ENCODE peak calls at places on chromosomes 6 and 20, in nine cellular contexts. O is PC-3, U is cardiac muscle cell, N is esophagus squamous epithelium, E is HCT116, Y is psoas muscle, G is B cell, C is WTC11, X is ovary. R is an unnamed sample.

GRCh38 chr6:152463183-152463582 is 174.0 kb downstream of the SYNE1 start:
- DNase-seq in O (no peak), U (no peak), N (no peak), E (no peak), Y (no peak), G (no peak), C (no peak), X (no peak), R (no peak)

GRCh38 chr20:44959082-44959895 is 908 bp downstream of the TOMM34 start:
- DNase-seq in O (peak; percentile 94), U (peak; percentile 30), N (no peak), E (no peak), Y (no peak), G (no peak), C (no peak), X (no peak), R (peak; percentile 56)

GRCh38 chr6:122733259-122733658 is 46.3 kb upstream of the FABP7 start:
- DNase-seq in O (no peak), U (no peak), N (no peak), E (no peak), Y (no peak), G (no peak), C (no peak), X (no peak), R (no peak)

GRCh38 chr6:42762338-42762929 is 16.5 kb upstream of the TBCC start:
- DNase-seq in O (no peak), U (no peak), N (no peak), E (no peak), Y (no peak), G (no peak), C (no peak), X (no peak), R (no peak)

GRCh38 chr6:167707686-167708500 is 118.8 kb upstream of the AFDN start:
- DNase-seq in O (no peak), U (no peak), N (no peak), E (no peak), Y (no peak), G (no peak), C (no peak), X (no peak), R (no peak)

GRCh38 chr6:138162947-138163569 is 1.3 kb downstream of the ARFGEF3 start:
- DNase-seq in O (no peak), U (no peak), N (no peak), E (no peak), Y (no peak), G (no peak), C (no peak), X (no peak), R (no peak)

GRCh38 chr20:54557836-54558590 is 82.6 kb downstream of the DOK5 start:
- DNase-seq in O (no peak), U (no peak), N (no peak), E (no peak), Y (no peak), G (no peak), C (no peak), X (no peak), R (no peak)

GRCh38 chr6:53089948-53090347 is 24.7 kb downstream of the FBXO9 start:
- DNase-seq in O (no peak), U (no peak), N (no peak), E (no peak), Y (no peak), G (no peak), C (no peak), X (no peak), R (no peak)

GRCh38 chr6:90169328-90169886 is 127.2 kb downstream of the BACH2 start:
- DNase-seq in O (no peak), U (peak; percentile 36), N (no peak), E (no peak), Y (no peak), G (no peak), C (no peak), X (no peak), R (no peak)

GRCh38 chr6:112251170-112251945 is 3.0 kb downstream of the LAMA4 start:
- DNase-seq in O (no peak), U (no peak), N (no peak), E (no peak), Y (peak; percentile 73), G (no peak), C (no peak), X (peak; percentile 36), R (no peak)

GRCh38 chr6:11921017-11921438 is 91.1 kb upstream of the HIVEP1 start:
- DNase-seq in O (peak; percentile 90), U (peak; percentile 27), N (no peak), E (peak; percentile 8), Y (peak; percentile 69), G (no peak), C (no peak), X (no peak), R (no peak)

GRCh38 chr20:44447827-44448419 is 27.8 kb upstream of the TTPAL start:
- DNase-seq in O (no peak), U (no peak), N (no peak), E (no peak), Y (no peak), G (no peak), C (no peak), X (no peak), R (no peak)

GRCh38 chr6:79230149-79230548 is 4.3 kb downstream of the HMGN3 start:
- DNase-seq in O (peak; percentile 66), U (no peak), N (no peak), E (no peak), Y (no peak), G (no peak), C (no peak), X (no peak), R (no peak)

GRCh38 chr6:79231101-79231500 is 3.4 kb downstream of the HMGN3 start:
- DNase-seq in O (no peak), U (no peak), N (no peak), E (no peak), Y (no peak), G (no peak), C (no peak), X (no peak), R (no peak)

GRCh38 chr6:79233611-79234149 is 802 bp downstream of the HMGN3 start:
- DNase-seq in O (peak; percentile 74), U (peak; percentile 94), N (peak; percentile 54), E (peak; percentile 77), Y (peak; percentile 95), G (peak; percentile 60), C (peak; percentile 84), X (peak; percentile 82), R (peak; percentile 66)

GRCh38 chr6:79232696-79233462 is 1.6 kb downstream of the HMGN3 start:
- DNase-seq in O (no peak), U (no peak), N (no peak), E (no peak), Y (no peak), G (no peak), C (no peak), X (no peak), R (no peak)

GRCh38 chr6:79234150-79235022 is at the start of gene HMGN3:
- DNase-seq in O (peak; percentile 91), U (peak; percentile 97), N (peak; percentile 79), E (peak; percentile 87), Y (peak; percentile 97), G (peak; percentile 94), C (peak; percentile 92), X (peak; percentile 94), R (peak; percentile 91)
- TF ChIP-seq CTCF in O (no peak), U (peak; percentile 17), N (peak; percentile 4), E (no peak), Y (peak; percentile 22), G (no peak), C (no peak), X (no peak), R (no peak)

DNA sequence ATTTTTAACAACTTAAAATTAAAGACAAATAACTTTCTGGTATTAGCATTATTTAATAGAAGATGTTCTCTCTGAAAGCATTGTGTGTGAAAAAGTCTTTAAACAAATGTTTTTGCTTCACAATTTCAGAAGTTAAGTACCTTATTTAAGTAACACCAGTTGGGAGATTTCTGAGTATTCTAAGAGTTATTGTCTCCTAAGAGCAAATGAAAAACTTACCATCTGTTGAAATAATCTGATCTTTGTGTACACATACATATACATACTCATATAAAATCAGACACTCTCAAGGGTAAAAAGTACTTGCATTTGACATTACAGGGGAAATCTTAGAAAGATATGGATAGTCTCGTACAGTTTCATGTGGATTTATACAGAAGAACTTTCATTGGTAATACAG is 2.4 kb downstream of the BTBD3 start:
- DNase-seq in O (no peak), U (no peak), N (no peak), E (no peak), Y (no peak), G (no peak), C (no peak), X (no peak), R (no peak)
- TF ChIP-seq CTCF in O (no peak), U (no peak), N (no peak), E (no peak), Y (no peak), G (no peak), C (no peak), X (no peak), R (no peak)

DNA sequence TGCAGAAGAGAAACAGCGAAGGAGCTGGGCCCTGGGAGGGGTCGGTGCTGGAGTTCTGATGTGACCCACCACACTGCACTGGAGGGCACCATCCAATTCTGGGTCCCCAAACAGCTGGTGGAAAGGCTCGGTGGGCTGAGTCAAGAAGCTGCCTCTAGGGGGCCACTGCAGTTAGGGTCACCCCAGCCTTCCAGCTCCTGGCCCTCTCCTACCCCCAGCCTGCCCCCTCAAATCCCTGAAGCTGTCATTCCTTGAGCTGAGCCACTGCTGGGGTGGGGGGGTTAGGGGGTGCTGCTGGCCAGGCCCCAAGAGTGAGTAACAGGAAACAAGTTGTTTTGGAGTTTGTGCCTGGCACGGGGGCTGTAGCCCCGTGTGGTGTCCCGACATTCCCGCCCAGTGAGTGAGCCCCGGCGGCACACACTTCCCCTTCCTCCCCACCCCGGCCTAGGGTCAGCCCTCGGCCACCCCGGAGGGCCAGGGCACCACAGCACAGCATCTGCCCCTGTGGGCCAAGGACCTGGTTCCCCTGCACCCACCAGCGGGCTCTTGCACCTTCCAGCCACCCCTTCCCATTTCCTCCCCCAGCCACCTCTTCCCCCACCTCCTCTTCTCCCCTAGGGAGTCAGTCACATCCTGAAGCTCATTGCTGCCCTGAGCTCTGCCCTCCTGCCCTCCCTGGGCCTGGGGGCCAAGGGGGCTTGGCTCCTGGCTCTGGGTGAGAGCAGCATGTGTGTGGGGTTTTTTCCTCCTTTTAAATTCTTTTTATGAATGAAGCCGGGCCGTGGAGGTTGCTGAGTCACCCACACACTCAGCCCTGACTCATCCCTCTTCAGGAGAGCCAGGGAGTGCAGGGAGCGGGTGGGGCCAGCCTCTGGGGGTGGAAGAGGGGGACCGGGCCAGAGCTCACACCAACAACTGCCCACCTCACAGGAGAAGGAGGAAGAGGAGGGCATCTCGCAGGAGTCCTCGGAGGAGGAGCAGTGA is 4.6 kb downstream of the SMIM29 start:
- DNase-seq in O (peak; percentile 97), U (no peak), N (no peak), E (peak; percentile 92), Y (peak; percentile 88), G (no peak), C (peak; percentile 36), X (peak; percentile 71), R (peak; percentile 80)
- TF ChIP-seq CTCF in O (peak; percentile 45), U (peak; percentile 51), N (no peak), E (peak; percentile 47), Y (peak; percentile 16), G (no peak), C (peak; percentile 17), X (no peak), R (no peak)

DNA sequence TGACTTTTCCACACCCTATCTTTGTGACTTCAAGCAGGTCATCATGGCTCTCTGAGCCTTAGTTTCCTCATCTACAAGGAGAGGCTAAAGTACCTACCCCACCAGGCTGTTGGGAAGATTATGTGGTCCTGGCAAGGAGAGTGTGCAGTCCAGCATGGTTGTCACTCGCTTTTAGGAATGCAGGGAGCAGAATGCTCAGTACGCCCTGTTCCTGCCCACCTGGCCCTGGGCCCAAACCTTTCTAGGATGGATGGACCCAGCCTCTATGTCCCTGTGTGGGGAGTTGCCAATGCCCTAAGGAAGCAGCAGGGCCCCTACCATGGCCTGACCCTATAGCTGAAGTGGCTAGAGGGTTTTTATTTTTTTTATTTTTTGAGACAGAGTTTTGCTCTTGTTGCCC is 2.0 kb downstream of the CLPSL2 start:
- DNase-seq in O (no peak), U (no peak), N (no peak), E (no peak), Y (no peak), G (no peak), C (no peak), X (no peak), R (no peak)
- TF ChIP-seq CTCF in O (no peak), U (no peak), N (no peak), E (no peak), Y (no peak), G (no peak), C (no peak), X (no peak), R (no peak)